ENCODE peak calls at places on chromosomes 5 and 9, in eight cellular contexts. Y is fibroblast of lung, Z is colonic mucosa, J is Panc1, N is hepatocyte, P is right lobe of liver, A is heart right ventricle, K is right atrium auricular region. C is an unnamed sample.
A peak's percentile ranks its signal among the peaks of the same experiment; 100 is the strongest.

GRCh38 chr5:15021286-15022046 is 149.9 kb upstream of the ANKH start:
- DNase-seq in P (no peak), Z (no peak), Y (peak; percentile 56), N (peak; percentile 19), A (no peak), J (no peak), K (no peak), C (no peak)

GRCh38 chr5:23389543-23390215 is 117.7 kb upstream of the PRDM9 start:
- DNase-seq in A (peak; percentile 47), Y (peak; percentile 69), N (no peak), P (no peak), Z (no peak), K (no peak), J (no peak), C (no peak)

GRCh38 chr5:96927008-96927407 is 8.9 kb upstream of the LNPEP start:
- DNase-seq in N (no peak), Z (no peak), J (no peak), P (no peak), A (no peak), Y (peak; percentile 60), K (no peak), C (no peak)

GRCh38 chr5:140075371-140075770 is 32.3 kb upstream of the NRG2 start:
- DNase-seq in J (no peak), P (no peak), Z (no peak), A (no peak), Y (peak; percentile 23), K (no peak), N (no peak), C (no peak)

GRCh38 chr9:136759436-136760325 is 1.6 kb upstream of the LCN8 start:
- DNase-seq in N (no peak), P (no peak), K (no peak), Y (no peak), A (no peak), Z (no peak), J (no peak), C (no peak)

GRCh38 chr9:36401179-36401740 is 1.2 kb upstream of the RNF38 start:
- DNase-seq in N (peak; percentile 90), P (no peak), K (no peak), J (peak; percentile 54), A (no peak), Y (peak; percentile 73), Z (peak; percentile 71), C (no peak)

GRCh38 chr5:172820046-172820767 is 13.8 kb upstream of the ERGIC1 start:
- DNase-seq in Y (peak; percentile 55), A (peak; percentile 66), N (no peak), Z (peak; percentile 54), P (no peak), J (no peak), K (no peak), C (no peak)

GRCh38 chr9:34689512-34689911 is 1.6 kb downstream of the CCL19 start:
- DNase-seq in Y (no peak), K (no peak), Z (no peak), A (no peak), J (no peak), N (no peak), P (peak; percentile 59), C (no peak)

GRCh38 chr5:79694652-79695051 is 5.0 kb downstream of the CMYA5 start:
- DNase-seq in Y (no peak), A (peak; percentile 65), N (peak; percentile 20), Z (no peak), K (no peak), J (no peak), P (no peak), C (no peak)

GRCh38 chr9:128253140-128253990 is 22.4 kb downstream of the GOLGA2 start:
- DNase-seq in A (no peak), Z (no peak), K (no peak), J (no peak), N (no peak), Y (no peak), P (no peak), C (peak; percentile 85)

GRCh38 chr9:108083796-108084352 is 594.3 kb upstream of the KLF4 start:
- DNase-seq in P (no peak), J (no peak), A (peak; percentile 16), N (no peak), Y (no peak), Z (no peak), K (no peak), C (no peak)

GRCh38 chr5:121462441-121462840 is 389.2 kb upstream of the FTMT start:
- DNase-seq in A (no peak), P (no peak), Y (no peak), K (no peak), J (no peak), Z (no peak), N (no peak), C (no peak)

GRCh38 chr9:28270156-28270555 is 696.9 kb upstream of the C9orf72 start:
- DNase-seq in K (no peak), A (no peak), P (no peak), Y (no peak), Z (no peak), N (no peak), J (no peak), C (no peak)

GRCh38 chr9:28264368-28264767 is 691.1 kb upstream of the C9orf72 start:
- DNase-seq in P (no peak), K (no peak), A (no peak), Z (no peak), N (no peak), Y (peak; percentile 50), J (no peak), C (no peak)

GRCh38 chr9:28267351-28267750 is 694.1 kb upstream of the C9orf72 start:
- DNase-seq in Z (no peak), A (no peak), K (no peak), J (no peak), P (no peak), N (no peak), Y (no peak), C (no peak)
- H3K4me1 ChIP-seq in Z (no peaks in the 10 kb centered on the region), A (no peaks in the 10 kb centered on the region), K (no peaks in the 10 kb centered on the region), J (no peaks in the 10 kb centered on the region), P (no peaks in the 10 kb centered on the region), N (no peaks in the 10 kb centered on the region), Y (peaks cover 4% of the 10 kb centered on the region), C (no peaks in the 10 kb centered on the region)

GRCh38 chr9:95497772-95498171 is 19.0 kb downstream of the PTCH1 start:
- DNase-seq in A (no peak), J (no peak), Y (peak; percentile 93), N (peak; percentile 62), P (no peak), Z (peak; percentile 34), K (no peak), C (no peak)

GRCh38 chr9:95494022-95494415 is 22.8 kb downstream of the PTCH1 start:
- DNase-seq in K (no peak), N (no peak), Z (no peak), A (no peak), Y (no peak), P (no peak), J (no peak), C (peak; percentile 94)

GRCh38 chr9:95494416-95495371 is 22.1 kb downstream of the PTCH1 start:
- DNase-seq in J (no peak), K (no peak), Y (peak; percentile 37), P (no peak), A (no peak), N (peak; percentile 42), Z (peak; percentile 78), C (peak; percentile 94)

GRCh38 chr9:95495529-95495928 is 21.2 kb downstream of the PTCH1 start:
- DNase-seq in A (no peak), K (no peak), N (no peak), P (no peak), Y (no peak), Z (no peak), J (no peak), C (no peak)

DNA sequence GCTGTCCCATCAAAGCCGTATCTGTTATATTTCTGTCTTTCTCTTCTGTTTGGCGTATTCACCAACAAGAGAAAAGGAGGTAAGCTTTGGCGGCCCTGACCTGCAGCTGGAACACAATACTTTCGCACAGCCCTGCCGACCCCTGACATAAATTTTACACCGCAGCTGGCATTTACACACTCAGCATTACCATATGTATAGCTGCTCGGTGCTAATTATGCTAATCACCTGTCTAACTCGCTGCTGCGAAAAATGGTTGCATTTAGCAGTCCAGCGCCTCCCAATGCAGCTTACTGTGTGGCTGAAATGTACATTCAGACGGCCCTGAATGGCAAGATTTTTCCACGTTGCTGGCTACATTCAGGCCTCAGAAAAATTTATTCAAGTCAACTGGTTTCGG is 20.8 kb downstream of the PTCH1 start:
- DNase-seq in Z (no peak), P (no peak), K (no peak), A (no peak), J (no peak), N (no peak), Y (no peak), C (no peak)
- H3K4me1 ChIP-seq in Z (no peaks in the 10 kb centered on the region), P (no peaks in the 10 kb centered on the region), K (peaks cover 22% of the 10 kb centered on the region), A (peaks cover 6% of the 10 kb centered on the region), J (no peaks in the 10 kb centered on the region), N (peaks cover 71% of the 10 kb centered on the region), Y (peaks cover 14% of the 10 kb centered on the region), C (peaks cover 50% of the 10 kb centered on the region)

GRCh38 chr9:27423919-27424710 is 100.0 kb upstream of the IFNK start:
- DNase-seq in J (no peak), Z (no peak), N (no peak), Y (no peak), A (no peak), P (no peak), K (no peak), C (no peak)

GRCh38 chr9:27426717-27427645 is 97.1 kb upstream of the IFNK start:
- DNase-seq in Y (no peak), Z (no peak), P (no peak), J (no peak), N (no peak), K (no peak), A (no peak), C (no peak)

GRCh38 chr9:27422435-27422834 is 101.7 kb upstream of the IFNK start:
- DNase-seq in J (no peak), Y (no peak), Z (no peak), P (no peak), K (no peak), N (no peak), A (no peak), C (no peak)

GRCh38 chr9:27425827-27426716 is 98.0 kb upstream of the IFNK start:
- DNase-seq in Y (no peak), N (no peak), A (no peak), Z (no peak), J (no peak), P (no peak), K (no peak), C (no peak)

DNA sequence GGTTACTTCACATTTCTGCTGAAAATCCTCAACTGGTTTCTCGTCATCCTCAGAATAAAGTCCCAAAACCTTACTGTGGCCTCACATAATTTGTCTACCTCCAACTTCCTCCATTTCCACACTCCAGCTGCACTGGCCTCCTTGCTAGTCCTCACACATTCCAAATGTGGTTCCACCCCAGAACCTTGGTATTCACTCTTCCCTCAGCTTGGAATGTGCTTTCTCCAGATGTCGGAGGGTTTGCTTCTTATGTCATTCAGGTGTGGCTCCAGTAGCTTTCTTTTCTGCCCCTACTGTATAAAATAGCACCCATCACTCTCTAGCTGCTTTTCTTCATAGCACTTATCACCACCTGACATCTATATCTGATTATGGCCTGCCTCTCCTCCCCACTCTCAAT is 102.5 kb upstream of the IFNK start:
- DNase-seq in J (no peak), Z (no peak), P (no peak), Y (no peak), K (no peak), A (no peak), N (no peak), C (no peak)
- H3K4me1 ChIP-seq in J (no peaks in the 10 kb centered on the region), Z (no peaks in the 10 kb centered on the region), P (no peaks in the 10 kb centered on the region), Y (no peaks in the 10 kb centered on the region), K (no peaks in the 10 kb centered on the region), A (no peaks in the 10 kb centered on the region), N (peaks cover 10% of the 10 kb centered on the region), C (no peaks in the 10 kb centered on the region)

GRCh38 chr9:15720861-15721260 is 168.0 kb downstream of the CCDC171 start:
- DNase-seq in J (no peak), P (no peak), Z (no peak), Y (no peak), A (no peak), N (no peak), K (no peak), C (no peak)
- H3K4me1 ChIP-seq in J (no peaks in the 10 kb centered on the region), P (no peaks in the 10 kb centered on the region), Z (no peaks in the 10 kb centered on the region), Y (peaks cover 2% of the 10 kb centered on the region), A (no peaks in the 10 kb centered on the region), N (no peaks in the 10 kb centered on the region), K (no peaks in the 10 kb centered on the region), C (no peaks in the 10 kb centered on the region)